ENCODE peak calls at places on chromosomes 2 and 18, in seven cellular contexts. B is breast epithelium, X is transverse colon, A is SK-N-SH, Y is Panc1, F is stomach, E is HL-60. T is an unnamed sample.

GRCh38 chr2:138777996-138778395 is 2.2 kb downstream of the NXPH2 start:
- DNase-seq in B (no peak), X (no peak), A (no peak), Y (no peak), F (no peak), E (no peak), T (no peak)

GRCh38 chr2:241617431-241618154 is 19.4 kb downstream of the THAP4 start:
- DNase-seq in B (no peak), X (no peak), A (peak), Y (no peak), F (no peak), E (no peak), T (no peak)

GRCh38 chr2:170006592-170007327 is 171.2 kb upstream of the MYO3B start:
- DNase-seq in B (no peak), X (no peak), A (no peak), Y (no peak), F (no peak), E (no peak), T (no peak)

GRCh38 chr18:6627621-6628020 is 101.9 kb upstream of the ARHGAP28 start:
- DNase-seq in B (no peak), X (no peak), A (no peak), Y (no peak), F (no peak), E (no peak), T (no peak)

GRCh38 chr18:7185701-7186100 is 45.2 kb upstream of the LRRC30 start:
- DNase-seq in B (no peak), X (no peak), A (no peak), Y (no peak), F (no peak), E (no peak), T (no peak)

GRCh38 chr2:160062283-160063005 is at the start of gene PLA2R1:
- DNase-seq in B (peak), X (peak), A (no peak), Y (no peak), F (peak), E (no peak), T (no peak)

GRCh38 chr2:109348645-109349554 is 219.9 kb downstream of the SH3RF3 start:
- DNase-seq in B (no peak), X (no peak), A (no peak), Y (no peak), F (no peak), E (no peak), T (no peak)

GRCh38 chr2:164933751-164934189 is 21.6 kb downstream of the SLC38A11 start:
- DNase-seq in B (no peak), X (no peak), A (no peak), Y (no peak), F (no peak), E (no peak), T (no peak)

GRCh38 chr2:200396726-200397348 is 90.3 kb downstream of the SPATS2L start:
- DNase-seq in B (no peak), X (no peak), A (no peak), Y (no peak), F (no peak), E (no peak), T (no peak)

GRCh38 chr2:136167721-136168470 is 49.9 kb upstream of the CXCR4 start:
- DNase-seq in B (no peak), X (no peak), A (no peak), Y (no peak), F (no peak), E (peak), T (no peak)

DNA sequence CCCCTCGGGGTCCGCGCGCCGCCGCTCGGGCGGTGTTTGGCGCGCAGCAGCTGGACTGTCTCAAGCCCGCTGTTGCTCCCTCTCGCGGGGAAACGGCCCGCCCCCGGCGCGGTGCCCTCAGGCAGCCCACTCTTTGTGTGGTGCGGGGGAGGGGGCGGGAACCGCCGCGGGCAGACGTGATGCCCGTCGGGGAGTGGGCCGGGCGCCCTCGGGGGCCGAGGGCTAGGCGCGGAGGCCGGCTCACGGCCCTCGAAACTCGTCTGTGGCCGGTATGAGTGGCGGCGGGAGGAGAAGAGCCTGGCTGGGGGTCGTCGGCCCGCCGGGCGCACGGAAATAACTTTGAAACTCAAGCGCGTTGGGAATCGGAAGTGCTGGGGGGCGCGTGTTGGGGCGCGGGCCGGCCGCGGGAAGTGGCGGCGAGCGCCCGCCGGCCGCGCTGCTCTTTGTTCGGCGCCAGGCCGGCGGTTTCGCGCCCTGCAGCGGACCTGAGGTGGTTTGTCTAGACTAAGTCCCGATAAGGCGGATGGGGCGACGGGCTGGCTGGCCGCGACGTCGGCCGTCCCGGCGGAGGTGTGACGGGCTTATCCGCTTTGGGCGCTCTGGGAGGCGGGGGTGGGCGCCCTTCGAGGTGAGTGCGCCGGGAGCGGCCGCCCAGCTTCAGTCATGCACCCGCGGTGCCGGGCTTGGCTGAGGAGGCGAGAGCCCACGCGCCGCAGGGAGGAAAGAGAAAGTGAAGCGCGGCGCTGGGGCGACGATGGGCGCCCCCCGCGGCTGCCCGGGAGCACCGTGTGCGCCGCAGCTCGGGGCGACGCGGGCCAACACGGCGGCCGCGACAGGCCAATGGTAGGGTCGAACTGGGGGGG is 679 bp downstream of the PTMA start:
- DNase-seq in B (peak), X (peak), A (peak), Y (no peak), F (peak), E (no peak), T (peak)
- TF ChIP-seq POLR2AphosphoS5 in B (no peak), X (no peak), A (no peak), Y (peak), F (no peak), E (peak), T (no peak)

GRCh38 chr2:219688560-219689445 is 61.4 kb downstream of the SLC4A3 start:
- DNase-seq in B (peak), X (no peak), A (no peak), Y (no peak), F (no peak), E (no peak), T (no peak)
- H3K4me3 ChIP-seq in B (no peak), X (no peak), A (no peak), Y (peak), F (no peak), E (no peak), T (no peak)

DNA sequence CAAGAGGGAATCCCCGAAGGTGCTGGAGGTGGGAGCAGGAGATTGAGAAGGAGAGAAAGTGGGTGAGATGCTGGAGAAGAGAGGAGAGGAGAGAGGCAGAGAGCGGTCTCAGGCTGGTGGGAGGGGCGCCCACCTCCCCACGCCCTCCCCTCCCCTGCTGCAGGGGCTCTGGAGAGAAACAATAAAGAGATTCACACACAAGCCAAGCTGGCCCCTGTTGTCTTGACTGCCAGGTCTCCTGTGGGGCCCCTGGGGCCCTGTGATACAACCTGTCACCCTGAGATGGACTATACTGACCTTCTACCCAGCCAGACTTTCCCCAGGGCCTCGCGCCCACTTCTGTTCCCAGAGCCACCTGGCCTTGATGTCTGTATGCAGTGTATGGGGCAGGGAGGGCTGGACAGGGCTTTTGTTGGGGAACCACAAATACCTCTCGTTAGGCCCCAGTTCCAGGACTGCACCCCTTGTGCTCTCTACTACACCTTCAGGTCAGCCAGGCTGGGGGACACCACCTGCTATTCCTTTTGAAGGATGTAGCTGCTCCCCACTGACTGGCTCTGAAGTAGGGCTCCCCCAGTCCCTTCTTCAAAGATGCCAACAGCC is 8.0 kb upstream of the SPEG start:
- DNase-seq in B (no peak), X (peak), A (no peak), Y (no peak), F (no peak), E (no peak), T (no peak)
- TF ChIP-seq POLR2AphosphoS5 in B (no peak), X (no peak), A (no peak), Y (no peak), F (peak), E (no peak), T (no peak)

DNA sequence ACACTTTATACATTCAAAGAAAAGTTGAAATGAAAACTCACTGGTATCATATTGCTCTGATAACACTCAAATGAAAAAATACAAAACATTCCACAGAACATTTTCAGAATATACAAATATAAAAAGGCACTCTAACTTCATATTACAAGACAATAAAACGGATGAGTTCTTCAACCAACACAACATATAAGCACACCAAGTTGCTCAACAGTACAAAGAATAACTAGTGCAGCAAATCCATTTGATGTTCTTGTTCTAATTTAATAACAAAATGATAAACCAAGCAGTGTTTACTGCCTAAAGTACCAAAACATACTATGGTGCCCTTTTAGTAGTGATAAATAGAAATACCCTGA is 60.8 kb upstream of the PGAP1 start:
- DNase-seq in B (no peak), X (no peak), A (no peak), Y (no peak), F (no peak), E (no peak), T (no peak)
- H3K4me3 ChIP-seq in B (no peak), X (no peak), A (peak), Y (no peak), F (no peak), E (no peak), T (no peak)

T was measured in K562.